ENCODE peak calls at places on chromosome 15, in nine cellular contexts. J is cardiac muscle cell; B is CD8-positive, alpha-beta memory T cell; S is vagina; R is GM23248; O is esophagus muscularis mucosa; G is OCI-LY7; U is gastrocnemius medialis; T is IMR-90. V is an unnamed sample.

GRCh38 chr15:87609474-87609873 is 647.1 kb downstream of the NTRK3 start:
- DNase-seq in J (no peak), B (no peak), S (no peak), R (peak; percentile 82), O (no peak), G (no peak), U (no peak), T (peak; percentile 88), V (peak; percentile 4)

GRCh38 chr15:37289109-37289765 is 188.9 kb upstream of the MEIS2 start:
- DNase-seq in J (peak; percentile 52), B (no peak), S (no peak), R (peak; percentile 53), O (no peak), G (peak; percentile 1), U (no peak), T (peak; percentile 5), V (peak; percentile 24)

GRCh38 chr15:69603369-69604049 is 150.9 kb downstream of the RPLP1 start:
- DNase-seq in J (no peak), B (no peak), S (no peak), R (no peak), O (no peak), G (no peak), U (no peak), T (no peak), V (no peak)

GRCh38 chr15:52102468-52102867 is 10.1 kb downstream of the BCL2L10 start:
- DNase-seq in J (no peak), B (no peak), S (no peak), R (peak; percentile 90), O (no peak), G (no peak), U (no peak), T (peak; percentile 92), V (no peak)

GRCh38 chr15:25239471-25240345 is 199.1 kb downstream of the UBE3A start:
- DNase-seq in J (no peak), B (peak; percentile 32), S (no peak), R (no peak), O (no peak), G (no peak), U (peak; percentile 4), T (no peak), V (no peak)

GRCh38 chr15:59170295-59170881 is 36.3 kb upstream of the LDHAL6B start:
- DNase-seq in J (no peak), B (no peak), S (no peak), R (peak; percentile 93), O (no peak), G (no peak), U (peak; percentile 37), T (no peak), V (no peak)

GRCh38 chr15:84725001-84725491 is 9.1 kb upstream of the SEC11A start:
- DNase-seq in J (no peak), B (no peak), S (no peak), R (peak; percentile 48), O (no peak), G (peak; percentile 80), U (no peak), T (peak; percentile 15), V (no peak)

GRCh38 chr15:90018216-90018831 is 17.2 kb downstream of the ZNF710 start:
- DNase-seq in J (no peak), B (no peak), S (peak; percentile 44), R (no peak), O (no peak), G (no peak), U (no peak), T (no peak), V (no peak)

GRCh38 chr15:25899870-25900269 is 36.7 kb upstream of the ATP10A start:
- DNase-seq in J (no peak), B (no peak), S (no peak), R (peak; percentile 67), O (no peak), G (no peak), U (no peak), T (peak; percentile 38), V (no peak)

GRCh38 chr15:95559875-95560394 is 770.6 kb upstream of the NR2F2 start:
- DNase-seq in J (no peak), B (no peak), S (no peak), R (peak; percentile 94), O (no peak), G (no peak), U (peak; percentile 12), T (peak; percentile 97), V (peak; percentile 16)

GRCh38 chr15:56042982-56043980 is 49.9 kb upstream of the NEDD4 start:
- DNase-seq in J (no peak), B (peak; percentile 59), S (no peak), R (no peak), O (no peak), G (no peak), U (no peak), T (no peak), V (no peak)

GRCh38 chr15:99449514-99449913 is 116.3 kb upstream of the MEF2A start:
- DNase-seq in J (no peak), B (no peak), S (no peak), R (peak; percentile 47), O (no peak), G (no peak), U (no peak), T (peak; percentile 47), V (no peak)

GRCh38 chr15:80163217-80163616 is 10.4 kb downstream of the FAH start:
- DNase-seq in J (no peak), B (no peak), S (no peak), R (no peak), O (no peak), G (no peak), U (no peak), T (no peak), V (no peak)

GRCh38 chr15:78808550-78808949 is 2.7 kb downstream of the ADAMTS7 start:
- DNase-seq in J (peak; percentile 34), B (no peak), S (no peak), R (peak; percentile 42), O (no peak), G (peak; percentile 63), U (no peak), T (peak; percentile 34), V (peak; percentile 42)

GRCh38 chr15:92097473-92098178 is 244.1 kb downstream of the SLCO3A1 start:
- DNase-seq in J (peak; percentile 71), B (peak; percentile 59), S (no peak), R (peak; percentile 77), O (no peak), G (peak; percentile 44), U (no peak), T (peak; percentile 46), V (peak; percentile 25)

GRCh38 chr15:48536681-48537091 is 108.8 kb downstream of the FBN1 start:
- DNase-seq in J (no peak), B (no peak), S (no peak), R (peak; percentile 67), O (no peak), G (no peak), U (no peak), T (peak; percentile 35), V (no peak)
- H3K4me1 ChIP-seq in J (no peaks in the 10 kb centered on the region), B (no peaks in the 10 kb centered on the region), S (peaks cover 35% of the 10 kb centered on the region), R (peaks cover 77% of the 10 kb centered on the region), O (peaks cover 26% of the 10 kb centered on the region), G (no peaks in the 10 kb centered on the region), U (no peaks in the 10 kb centered on the region), T (peaks cover 8% of the 10 kb centered on the region), V (no peaks in the 10 kb centered on the region)

GRCh38 chr15:81475471-81475870 is 101.5 kb upstream of the TMC3 start:
- DNase-seq in J (no peak), B (no peak), S (no peak), R (no peak), O (no peak), G (no peak), U (no peak), T (no peak), V (no peak)

GRCh38 chr15:81469154-81469553 is 95.1 kb upstream of the TMC3 start:
- DNase-seq in J (no peak), B (no peak), S (no peak), R (no peak), O (no peak), G (no peak), U (no peak), T (no peak), V (no peak)

GRCh38 chr15:81475926-81476325 is 101.9 kb upstream of the TMC3 start:
- DNase-seq in J (no peak), B (no peak), S (no peak), R (no peak), O (no peak), G (no peak), U (no peak), T (no peak), V (no peak)

GRCh38 chr15:81473177-81473576 is 99.2 kb upstream of the TMC3 start:
- DNase-seq in J (no peak), B (no peak), S (no peak), R (no peak), O (no peak), G (no peak), U (no peak), T (no peak), V (no peak)

GRCh38 chr15:81473946-81474345 is 99.9 kb upstream of the TMC3 start:
- DNase-seq in J (no peak), B (no peak), S (no peak), R (no peak), O (no peak), G (no peak), U (no peak), T (no peak), V (peak; percentile 77)
- H3K4me1 ChIP-seq in J (no peaks in the 10 kb centered on the region), B (no peaks in the 10 kb centered on the region), S (no peaks in the 10 kb centered on the region), R (no peaks in the 10 kb centered on the region), O (no peaks in the 10 kb centered on the region), G (no peaks in the 10 kb centered on the region), U (no peaks in the 10 kb centered on the region), T (no peaks in the 10 kb centered on the region), V (peaks cover 24% of the 10 kb centered on the region)

DNA sequence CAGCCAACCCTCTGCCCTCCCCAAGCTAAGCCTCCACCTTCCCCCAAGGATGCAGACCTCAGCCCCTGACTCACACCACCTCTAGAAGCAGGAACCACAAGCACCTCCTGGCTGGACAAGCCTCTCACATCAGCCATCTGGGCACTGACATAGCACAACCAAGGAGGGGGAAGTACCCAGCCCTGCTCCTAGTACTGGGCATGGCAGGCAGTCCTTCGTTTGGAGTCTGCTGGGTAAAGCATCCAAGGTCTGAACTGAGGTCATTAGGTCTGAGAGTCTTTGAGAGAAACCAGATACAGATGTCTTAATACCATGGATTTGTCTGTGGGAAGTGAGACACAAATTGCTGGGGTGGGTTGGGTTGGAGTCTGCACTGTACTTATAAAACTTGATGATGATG is 61.7 kb downstream of the CCDC33 start:
- DNase-seq in J (no peak), B (no peak), S (no peak), R (no peak), O (no peak), G (no peak), U (no peak), T (no peak), V (no peak)
- H3K4me1 ChIP-seq in J (no peaks in the 10 kb centered on the region), B (no peaks in the 10 kb centered on the region), S (no peaks in the 10 kb centered on the region), R (no peaks in the 10 kb centered on the region), O (no peaks in the 10 kb centered on the region), G (no peaks in the 10 kb centered on the region), U (no peaks in the 10 kb centered on the region), T (no peaks in the 10 kb centered on the region), V (peaks cover 9% of the 10 kb centered on the region)

DNA sequence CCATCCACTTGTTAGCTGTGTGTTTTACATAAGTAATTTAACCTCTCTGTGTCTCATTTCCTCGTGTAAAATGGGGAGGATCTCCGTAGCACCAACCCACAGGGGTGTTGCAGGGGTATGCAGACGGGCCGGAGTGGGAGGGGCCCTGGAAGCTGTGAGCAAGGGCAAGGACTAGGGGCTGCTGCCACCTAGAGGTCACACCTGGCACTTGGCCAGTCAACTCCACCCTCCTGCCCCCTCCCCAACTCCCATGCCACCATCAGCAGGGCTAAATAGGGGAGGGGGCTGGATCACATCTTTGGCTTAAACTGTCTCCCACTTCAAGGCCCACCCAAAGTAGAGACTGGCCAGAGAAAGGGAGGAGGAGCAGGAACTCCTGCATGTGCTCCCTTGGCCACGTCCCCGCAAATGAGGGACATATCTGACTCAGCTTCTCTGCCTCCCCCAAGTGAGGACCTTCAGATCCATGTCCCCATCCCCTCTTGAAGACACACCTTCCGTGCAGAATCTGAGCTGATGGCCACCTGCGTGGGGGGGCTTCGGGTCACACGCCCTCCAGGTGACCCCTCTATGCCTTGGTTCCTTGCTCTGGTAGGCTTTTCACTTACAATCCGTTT is 2.6 kb downstream of the CCDC9B start:
- DNase-seq in J (peak; percentile 89), B (peak; percentile 83), S (no peak), R (peak; percentile 56), O (no peak), G (peak; percentile 81), U (peak; percentile 64), T (peak; percentile 60), V (peak; percentile 87)
- H3K4me1 ChIP-seq in J (peaks cover 41% of the 10 kb centered on the region), B (peaks cover 23% of the 10 kb centered on the region), S (peaks cover 88% of the 10 kb centered on the region), R (peaks cover 54% of the 10 kb centered on the region), O (peaks cover 94% of the 10 kb centered on the region), G (peaks cover 13% of the 10 kb centered on the region), U (peaks cover 80% of the 10 kb centered on the region), T (peaks cover 36% of the 10 kb centered on the region), V (peaks cover 60% of the 10 kb centered on the region)